ENCODE peak calls at places on chromosomes 4 and X, in six cellular contexts. X is fibroblast of mammary gland, Y is GM23338, T is Caco-2, V is right lobe of liver, B is body of pancreas. N is an unnamed sample.

GRCh38 chrX:17414057-17414658 is 39.2 kb downstream of the NHS start:
- DNase-seq in X (no peak), Y (no peak), T (no peak), V (no peak), B (no peak), N (no peak)

GRCh38 chr4:25030283-25031076 is at the start of gene LGI2:
- DNase-seq in X (no peak), Y (peak; percentile 63), T (no peak), V (peak; percentile 46), B (peak; percentile 79), N (no peak)

GRCh38 chrX:18674417-18674787 is 2.5 kb upstream of the RS1 start:
- DNase-seq in X (no peak), Y (peak; percentile 59), T (peak; percentile 38), V (peak; percentile 57), B (peak; percentile 38), N (no peak)

GRCh38 chr4:162522724-162523123 is 358.9 kb upstream of the FSTL5 start:
- DNase-seq in X (no peak), Y (no peak), T (no peak), V (no peak), B (no peak), N (no peak)

GRCh38 chrX:154409222-154409871 is at the start of gene DNASE1L1:
- DNase-seq in X (peak; percentile 87), Y (peak; percentile 86), T (peak; percentile 87), V (peak; percentile 72), B (peak; percentile 69), N (peak; percentile 76)

GRCh38 chr4:99817310-99817885 is 771 bp downstream of the DAPP1 start:
- DNase-seq in X (no peak), Y (no peak), T (no peak), V (no peak), B (no peak), N (no peak)

GRCh38 chr4:139279723-139280620 is at the start of gene MGARP:
- DNase-seq in X (peak; percentile 35), Y (peak; percentile 93), T (no peak), V (no peak), B (peak; percentile 29), N (no peak)

GRCh38 chr4:41122775-41123174 is 91.6 kb downstream of the APBB2 start:
- DNase-seq in X (no peak), Y (peak; percentile 79), T (peak; percentile 57), V (no peak), B (no peak), N (no peak)

GRCh38 chr4:105594094-105595010 is 41.9 kb downstream of the ARHGEF38 start:
- DNase-seq in X (no peak), Y (no peak), T (no peak), V (no peak), B (no peak), N (no peak)

GRCh38 chr4:153402366-153402765 is 57.9 kb downstream of the MND1 start:
- DNase-seq in X (no peak), Y (no peak), T (no peak), V (no peak), B (no peak), N (peak; percentile 80)

GRCh38 chr4:149972407-149972806 is 105.8 kb upstream of the DCLK2 start:
- DNase-seq in X (peak; percentile 22), Y (no peak), T (no peak), V (no peak), B (no peak), N (peak; percentile 71)

GRCh38 chr4:48815483-48815882 is 15.4 kb upstream of the OCIAD1 start:
- DNase-seq in X (no peak), Y (no peak), T (no peak), V (no peak), B (no peak), N (no peak)

GRCh38 chr4:137359691-137360315 is 172.5 kb downstream of the PCDH18 start:
- DNase-seq in X (peak; percentile 72), Y (no peak), T (no peak), V (no peak), B (no peak), N (peak; percentile 86)

GRCh38 chr4:94532016-94532789 is 80.5 kb downstream of the PDLIM5 start:
- DNase-seq in X (peak; percentile 46), Y (no peak), T (no peak), V (no peak), B (no peak), N (peak; percentile 13)

GRCh38 chrX:109537324-109537665 is 651 bp downstream of the NXT2 start:
- DNase-seq in X (peak; percentile 76), Y (peak; percentile 53), T (peak; percentile 65), V (peak; percentile 53), B (peak; percentile 68), N (peak; percentile 78)

GRCh38 chrX:98490670-98491069 is 1607.0 kb downstream of the RPA4 start:
- DNase-seq in X (no peak), Y (no peak), T (no peak), V (no peak), B (no peak), N (no peak)

GRCh38 chr4:1130318-1131186 is 17.2 kb upstream of the RNF212 start:
- DNase-seq in X (peak; percentile 79), Y (peak; percentile 74), T (peak; percentile 64), V (peak; percentile 70), B (peak; percentile 78), N (peak; percentile 73)

GRCh38 chrX:7055386-7056137 is 92.0 kb upstream of the STS start:
- DNase-seq in X (no peak), Y (no peak), T (no peak), V (no peak), B (no peak), N (no peak)

GRCh38 chrX:40009462-40009851 is 88.3 kb downstream of the BCOR start:
- DNase-seq in X (no peak), Y (peak; percentile 54), T (no peak), V (no peak), B (no peak), N (no peak)

GRCh38 chr4:145154573-145154972 is 25.8 kb downstream of the OTUD4 start:
- DNase-seq in X (peak; percentile 37), Y (peak; percentile 42), T (no peak), V (no peak), B (peak; percentile 31), N (peak; percentile 33)

GRCh38 chrX:119729408-119730201 is 28.8 kb upstream of the SOWAHD start:
- DNase-seq in X (peak; percentile 77), Y (peak; percentile 80), T (peak; percentile 47), V (peak; percentile 61), B (peak; percentile 70), N (peak; percentile 77)

GRCh38 chr4:148092316-148093014 is 349.7 kb downstream of the NR3C2 start:
- DNase-seq in X (no peak), Y (no peak), T (no peak), V (no peak), B (no peak), N (peak; percentile 27)

GRCh38 chr4:169210516-169211108 is 60.1 kb downstream of the SH3RF1 start:
- DNase-seq in X (no peak), Y (no peak), T (no peak), V (no peak), B (no peak), N (no peak)

GRCh38 chr4:128341634-128342033 is 54.0 kb upstream of the PGRMC2 start:
- DNase-seq in X (no peak), Y (peak; percentile 37), T (no peak), V (no peak), B (no peak), N (no peak)

GRCh38 chrX:10208281-10208856 is 51.6 kb downstream of the CLCN4 start:
- DNase-seq in X (no peak), Y (no peak), T (no peak), V (no peak), B (no peak), N (no peak)

GRCh38 chr4:184039963-184040383 is 134.9 kb downstream of the STOX2 start:
- DNase-seq in X (peak; percentile 3), Y (peak; percentile 62), T (no peak), V (no peak), B (no peak), N (no peak)

GRCh38 chrX:45669715-45670360 is 469.2 kb upstream of the DIPK2B start:
- DNase-seq in X (peak; percentile 60), Y (no peak), T (no peak), V (no peak), B (no peak), N (peak; percentile 71)

GRCh38 chr4:124018383-124019317 is 622.1 kb downstream of the SPRY1 start:
- DNase-seq in X (peak; percentile 93), Y (peak; percentile 6), T (peak; percentile 82), V (peak; percentile 51), B (peak; percentile 29), N (peak; percentile 86)

GRCh38 chr4:2393353-2394270 is 24.8 kb downstream of the ZFYVE28 start:
- DNase-seq in X (no peak), Y (peak; percentile 89), T (no peak), V (no peak), B (peak; percentile 75), N (no peak)
- H3K4me3 ChIP-seq in X (no peak overlapping the region), Y (peak overlapping the region; percentile 41), T (no peak overlapping the region), V (no peak overlapping the region), B (no peak overlapping the region), N (no peak overlapping the region)

GRCh38 chr4:8862334-8862733 is 9.3 kb downstream of the HMX1 start:
- DNase-seq in X (no peak), Y (no peak), T (no peak), V (no peak), B (no peak), N (no peak)

GRCh38 chr4:8862800-8863758 is 8.6 kb downstream of the HMX1 start:
- DNase-seq in X (no peak), Y (peak; percentile 27), T (no peak), V (no peak), B (peak; percentile 10), N (no peak)

GRCh38 chr4:8860892-8861575 is 10.6 kb downstream of the HMX1 start:
- DNase-seq in X (no peak), Y (peak; percentile 59), T (no peak), V (no peak), B (no peak), N (no peak)

GRCh38 chr4:8860096-8860891 is 11.3 kb downstream of the HMX1 start:
- DNase-seq in X (no peak), Y (peak; percentile 76), T (no peak), V (no peak), B (no peak), N (no peak)

DNA sequence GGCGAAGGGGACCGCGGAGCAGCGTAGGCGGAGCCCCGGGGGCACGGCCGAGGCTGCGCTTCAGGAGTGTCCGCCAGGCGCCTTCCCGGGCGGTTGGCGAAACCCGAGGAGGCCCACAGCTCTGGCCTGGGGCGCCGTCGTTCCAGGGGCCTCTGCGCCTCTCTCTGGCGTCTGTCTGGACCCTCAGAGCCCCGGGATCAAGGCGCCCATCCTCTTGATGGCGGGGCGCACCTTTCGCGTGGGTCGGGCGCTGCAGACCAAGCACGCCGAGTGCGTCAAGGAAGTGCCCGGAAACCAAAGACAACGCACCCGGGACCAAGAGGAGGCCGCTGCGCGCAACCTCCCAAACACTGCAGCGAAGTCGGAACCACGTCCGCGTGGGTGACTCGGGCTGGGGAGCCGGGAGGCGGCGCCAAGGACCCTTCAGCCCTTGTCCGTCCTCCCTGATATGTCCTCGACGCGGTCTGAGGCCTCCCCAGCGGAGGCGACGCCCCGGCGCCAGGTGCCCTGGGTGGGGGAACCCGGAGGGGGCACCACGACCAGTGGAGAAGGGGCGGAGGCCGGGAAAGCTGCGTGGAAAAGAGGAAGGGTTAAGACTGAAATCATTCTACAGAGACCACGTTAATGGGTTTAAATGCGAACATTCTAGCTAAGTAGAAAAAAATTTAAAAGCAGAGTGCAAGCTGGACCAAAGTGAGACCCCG is 9.9 kb downstream of the HMX1 start:
- DNase-seq in X (no peak), Y (peak; percentile 68), T (no peak), V (no peak), B (no peak), N (no peak)
- TF ChIP-seq CTCF in X (no peak), Y (no peak), T (no peak), V (no peak), B (no peak), N (no peak)

GRCh38 chr4:147006229-147006628 is 60.6 kb upstream of the TTC29 start:
- DNase-seq in X (no peak), Y (no peak), T (no peak), V (no peak), B (no peak), N (no peak)
- H3K4me3 ChIP-seq in X (no peak overlapping the region), Y (no peak overlapping the region), T (no peak overlapping the region), V (no peak overlapping the region), B (no peak overlapping the region), N (no peak overlapping the region)

GRCh38 chrX:146224442-146224841 is 406.8 kb downstream of the SLITRK2 start:
- DNase-seq in X (no peak), Y (peak; percentile 34), T (no peak), V (no peak), B (no peak), N (no peak)
- TF ChIP-seq CTCF in X (no peak), Y (peak; percentile 60), T (no peak), V (peak; percentile 39), B (no peak), N (no peak)

N was measured in AG10803.